ENCODE peak calls at places on chromosomes 7 and 10, in nine cellular contexts. One of them, this sample, is unnamed.
A peak's percentile ranks its signal among the peaks of the same experiment; 100 is the strongest.

GRCh38 chr7:147376152-147376551 is 1214.4 kb upstream of the C7orf33 start:
- DNase-seq in ovary: no peak
- DNase-seq in left ventricle myocardium inferior: no peak
- DNase-seq in cardiac muscle cell: no peak
- DNase-seq in Caco-2: no peak
- DNase-seq in iPS DF 6.9: no peak
- DNase-seq in astrocyte: no peak
- DNase-seq in PC-9: no peak
- DNase-seq in fibroblast of lung: no peak
- DNase-seq in this sample: no peak

GRCh38 chr10:11205026-11205772 is 187.5 kb downstream of the CELF2 start:
- DNase-seq in iPS DF 6.9: no peak
- DNase-seq in PC-9: no peak
- DNase-seq in ovary: no peak
- DNase-seq in left ventricle myocardium inferior: no peak
- DNase-seq in Caco-2: no peak
- DNase-seq in astrocyte: no peak
- DNase-seq in fibroblast of lung: peak; percentile 24
- DNase-seq in cardiac muscle cell: no peak
- DNase-seq in this sample: no peak

GRCh38 chr7:17010637-17011300 is 129.0 kb upstream of the AGR3 start:
- DNase-seq in ovary: no peak
- DNase-seq in cardiac muscle cell: no peak
- DNase-seq in left ventricle myocardium inferior: no peak
- DNase-seq in PC-9: no peak
- DNase-seq in Caco-2: no peak
- DNase-seq in iPS DF 6.9: no peak
- DNase-seq in fibroblast of lung: no peak
- DNase-seq in astrocyte: no peak
- DNase-seq in this sample: no peak

GRCh38 chr7:25402528-25402927 is 174.2 kb upstream of the NPVF start:
- DNase-seq in Caco-2: no peak
- DNase-seq in fibroblast of lung: no peak
- DNase-seq in iPS DF 6.9: no peak
- DNase-seq in PC-9: no peak
- DNase-seq in left ventricle myocardium inferior: no peak
- DNase-seq in astrocyte: no peak
- DNase-seq in ovary: no peak
- DNase-seq in cardiac muscle cell: no peak
- DNase-seq in this sample: no peak

GRCh38 chr7:50822716-50823115 is 40.0 kb upstream of the GRB10 start:
- DNase-seq in cardiac muscle cell: no peak
- DNase-seq in ovary: no peak
- DNase-seq in astrocyte: peak; percentile 83
- DNase-seq in iPS DF 6.9: no peak
- DNase-seq in Caco-2: no peak
- DNase-seq in fibroblast of lung: peak; percentile 87
- DNase-seq in left ventricle myocardium inferior: no peak
- DNase-seq in PC-9: no peak
- DNase-seq in this sample: peak; percentile 7

GRCh38 chr10:70475661-70476060 is 2.9 kb upstream of the PALD1 start:
- DNase-seq in PC-9: peak; percentile 82
- DNase-seq in iPS DF 6.9: no peak
- DNase-seq in Caco-2: no peak
- DNase-seq in astrocyte: peak; percentile 59
- DNase-seq in fibroblast of lung: peak; percentile 69
- DNase-seq in ovary: no peak
- DNase-seq in cardiac muscle cell: no peak
- DNase-seq in left ventricle myocardium inferior: no peak
- DNase-seq in this sample: no peak

GRCh38 chr7:50815138-50815537 is 32.4 kb upstream of the GRB10 start:
- DNase-seq in ovary: no peak
- DNase-seq in fibroblast of lung: no peak
- DNase-seq in Caco-2: no peak
- DNase-seq in PC-9: no peak
- DNase-seq in iPS DF 6.9: no peak
- DNase-seq in cardiac muscle cell: no peak
- DNase-seq in astrocyte: no peak
- DNase-seq in left ventricle myocardium inferior: no peak
- DNase-seq in this sample: no peak

GRCh38 chr10:97069576-97070362 is 116.0 kb downstream of the SLIT1 start:
- DNase-seq in astrocyte: no peak
- DNase-seq in ovary: no peak
- DNase-seq in left ventricle myocardium inferior: no peak
- DNase-seq in Caco-2: peak; percentile 38
- DNase-seq in fibroblast of lung: peak; percentile 6
- DNase-seq in iPS DF 6.9: no peak
- DNase-seq in cardiac muscle cell: peak; percentile 13
- DNase-seq in PC-9: peak; percentile 73
- DNase-seq in this sample: no peak

GRCh38 chr7:122018032-122018431 is 126.0 kb downstream of the AASS start:
- DNase-seq in PC-9: no peak
- DNase-seq in iPS DF 6.9: no peak
- DNase-seq in ovary: no peak
- DNase-seq in fibroblast of lung: no peak
- DNase-seq in left ventricle myocardium inferior: no peak
- DNase-seq in astrocyte: no peak
- DNase-seq in Caco-2: no peak
- DNase-seq in cardiac muscle cell: no peak
- DNase-seq in this sample: no peak

GRCh38 chr10:132920101-132920925 is 22.1 kb downstream of the CFAP46 start:
- DNase-seq in ovary: no peak
- DNase-seq in Caco-2: no peak
- DNase-seq in astrocyte: no peak
- DNase-seq in left ventricle myocardium inferior: no peak
- DNase-seq in PC-9: no peak
- DNase-seq in iPS DF 6.9: no peak
- DNase-seq in fibroblast of lung: no peak
- DNase-seq in cardiac muscle cell: no peak
- DNase-seq in this sample: no peak

GRCh38 chr10:114266521-114266920 is 27.5 kb downstream of the VWA2 start:
- DNase-seq in ovary: no peak
- DNase-seq in astrocyte: peak; percentile 88
- DNase-seq in Caco-2: no peak
- DNase-seq in iPS DF 6.9: no peak
- DNase-seq in PC-9: no peak
- DNase-seq in fibroblast of lung: peak; percentile 88
- DNase-seq in left ventricle myocardium inferior: no peak
- DNase-seq in cardiac muscle cell: peak; percentile 75
- DNase-seq in this sample: no peak

GRCh38 chr10:43202224-43202656 is 64.0 kb downstream of the CSGALNACT2 start:
- DNase-seq in iPS DF 6.9: no peak
- DNase-seq in left ventricle myocardium inferior: no peak
- DNase-seq in ovary: peak; percentile 38
- DNase-seq in Caco-2: no peak
- DNase-seq in fibroblast of lung: no peak
- DNase-seq in PC-9: no peak
- DNase-seq in cardiac muscle cell: peak; percentile 33
- DNase-seq in astrocyte: no peak
- DNase-seq in this sample: peak; percentile 44

GRCh38 chr10:85646312-85646711 is 720.3 kb downstream of the GRID1 start:
- DNase-seq in PC-9: peak; percentile 50
- DNase-seq in cardiac muscle cell: no peak
- DNase-seq in astrocyte: peak; percentile 44
- DNase-seq in Caco-2: no peak
- DNase-seq in left ventricle myocardium inferior: no peak
- DNase-seq in fibroblast of lung: peak; percentile 56
- DNase-seq in ovary: no peak
- DNase-seq in iPS DF 6.9: no peak
- DNase-seq in this sample: no peak

GRCh38 chr10:125979976-125980375 is 83.6 kb downstream of the FANK1 start:
- DNase-seq in iPS DF 6.9: no peak
- DNase-seq in astrocyte: no peak
- DNase-seq in PC-9: no peak
- DNase-seq in fibroblast of lung: no peak
- DNase-seq in left ventricle myocardium inferior: no peak
- DNase-seq in ovary: no peak
- DNase-seq in cardiac muscle cell: no peak
- DNase-seq in Caco-2: no peak
- DNase-seq in this sample: no peak

GRCh38 chr7:75884401-75884800 is 5.6 kb downstream of the RHBDD2 start:
- DNase-seq in astrocyte: no peak
- DNase-seq in fibroblast of lung: no peak
- DNase-seq in ovary: no peak
- DNase-seq in iPS DF 6.9: no peak
- DNase-seq in cardiac muscle cell: no peak
- DNase-seq in left ventricle myocardium inferior: no peak
- DNase-seq in PC-9: no peak
- DNase-seq in Caco-2: no peak
- DNase-seq in this sample: no peak

GRCh38 chr10:111523016-111523415 is 446.2 kb downstream of the ADRA2A start:
- DNase-seq in fibroblast of lung: no peak
- DNase-seq in ovary: no peak
- DNase-seq in cardiac muscle cell: no peak
- DNase-seq in iPS DF 6.9: no peak
- DNase-seq in PC-9: no peak
- DNase-seq in Caco-2: no peak
- DNase-seq in astrocyte: no peak
- DNase-seq in left ventricle myocardium inferior: no peak
- DNase-seq in this sample: no peak

GRCh38 chr7:27169658-27170493 is 4.2 kb downstream of the HOXA10 start:
- DNase-seq in fibroblast of lung: no peak
- DNase-seq in cardiac muscle cell: no peak
- DNase-seq in astrocyte: no peak
- DNase-seq in left ventricle myocardium inferior: peak; percentile 3
- DNase-seq in PC-9: peak; percentile 66
- DNase-seq in ovary: peak; percentile 36
- DNase-seq in iPS DF 6.9: no peak
- DNase-seq in Caco-2: peak; percentile 51
- DNase-seq in this sample: no peak

DNA sequence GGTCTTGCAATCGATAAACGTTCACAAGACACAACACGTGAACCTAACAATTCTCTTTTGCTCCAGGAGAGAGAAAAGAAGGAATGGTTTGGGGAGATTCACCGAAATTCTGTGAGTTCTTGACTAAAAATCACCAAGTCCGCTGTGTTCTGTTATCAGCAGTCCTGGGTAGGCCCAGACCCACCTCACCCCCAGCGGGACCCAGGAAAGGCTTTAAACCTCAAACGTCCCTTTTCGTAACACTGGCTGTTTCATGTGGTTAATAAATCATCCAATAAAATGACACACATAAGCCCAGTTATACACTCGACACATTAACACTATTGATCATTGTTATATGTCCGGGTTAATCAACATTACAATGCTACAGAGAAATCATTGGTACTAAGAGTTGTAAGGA is 25.2 kb downstream of the DIP2C start:
- DNase-seq in astrocyte: no peak
- DNase-seq in fibroblast of lung: no peak
- DNase-seq in PC-9: no peak
- DNase-seq in left ventricle myocardium inferior: no peak
- DNase-seq in cardiac muscle cell: no peak
- DNase-seq in ovary: peak; percentile 7
- DNase-seq in Caco-2: no peak
- DNase-seq in iPS DF 6.9: no peak
- DNase-seq in this sample: no peak
- H3K4me1 ChIP-seq in astrocyte: peaks cover 22% of the 10 kb centered on the region
- H3K4me1 ChIP-seq in fibroblast of lung: peaks cover 4% of the 10 kb centered on the region
- H3K4me1 ChIP-seq in PC-9: no peaks in the 10 kb centered on the region
- H3K4me1 ChIP-seq in left ventricle myocardium inferior: peaks cover 54% of the 10 kb centered on the region
- H3K4me1 ChIP-seq in cardiac muscle cell: peaks cover 21% of the 10 kb centered on the region
- H3K4me1 ChIP-seq in ovary: peaks cover 15% of the 10 kb centered on the region
- H3K4me1 ChIP-seq in Caco-2: peaks cover 5% of the 10 kb centered on the region
- H3K4me1 ChIP-seq in iPS DF 6.9: no peaks in the 10 kb centered on the region
- H3K4me1 ChIP-seq in this sample: peaks cover 39% of the 10 kb centered on the region

DNA sequence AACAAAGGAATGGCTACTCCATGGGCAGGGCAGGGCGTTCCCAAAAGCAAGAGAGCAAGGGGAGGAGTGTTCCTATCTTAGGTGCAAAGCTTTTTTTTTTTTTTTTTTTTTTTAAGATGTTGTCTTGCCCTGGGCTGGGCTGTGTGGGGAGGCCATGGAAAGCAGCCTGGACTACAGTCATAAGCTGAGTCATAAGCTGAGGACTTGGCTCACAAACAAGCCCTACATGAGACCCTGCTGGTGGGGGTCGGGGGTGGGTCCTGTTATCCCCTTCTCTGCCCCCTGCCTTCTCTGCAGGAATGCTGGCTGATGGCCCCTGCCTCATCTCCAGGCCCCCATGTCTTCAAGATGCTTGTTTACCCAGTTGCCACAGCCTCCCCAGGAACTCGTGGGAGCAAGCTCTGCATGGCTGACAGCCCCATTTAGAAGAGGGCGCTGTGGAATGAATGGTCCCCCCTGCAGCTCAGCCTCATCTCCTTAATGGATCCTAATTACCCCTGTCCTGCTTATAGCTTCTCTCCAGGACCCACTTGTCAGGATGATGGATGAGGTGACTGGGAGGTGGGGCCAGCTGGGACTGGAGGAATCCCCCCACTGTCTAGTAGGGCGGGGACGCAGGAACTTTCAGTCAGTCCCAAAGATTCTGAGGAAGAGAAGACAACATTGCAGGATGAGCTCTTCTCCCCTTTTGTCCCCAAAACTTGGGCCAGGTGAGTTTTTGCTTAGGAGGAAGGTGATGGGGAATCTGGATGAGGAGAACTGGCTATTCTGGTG is 340.8 kb upstream of the PODXL start:
- DNase-seq in cardiac muscle cell: peak; percentile 48
- DNase-seq in PC-9: no peak
- DNase-seq in Caco-2: no peak
- DNase-seq in fibroblast of lung: peak; percentile 96
- DNase-seq in iPS DF 6.9: no peak
- DNase-seq in left ventricle myocardium inferior: no peak
- DNase-seq in ovary: no peak
- DNase-seq in astrocyte: peak; percentile 93
- DNase-seq in this sample: peak; percentile 34
- H3K4me1 ChIP-seq in cardiac muscle cell: peaks cover 7% of the 10 kb centered on the region
- H3K4me1 ChIP-seq in PC-9: no peaks in the 10 kb centered on the region
- H3K4me1 ChIP-seq in Caco-2: no peaks in the 10 kb centered on the region
- H3K4me1 ChIP-seq in fibroblast of lung: no peaks in the 10 kb centered on the region
- H3K4me1 ChIP-seq in iPS DF 6.9: peaks cover 5% of the 10 kb centered on the region
- H3K4me1 ChIP-seq in left ventricle myocardium inferior: no peaks in the 10 kb centered on the region
- H3K4me1 ChIP-seq in ovary: no peaks in the 10 kb centered on the region
- H3K4me1 ChIP-seq in astrocyte: peaks cover 47% of the 10 kb centered on the region
- H3K4me1 ChIP-seq in this sample: peaks cover 24% of the 10 kb centered on the region

DNA sequence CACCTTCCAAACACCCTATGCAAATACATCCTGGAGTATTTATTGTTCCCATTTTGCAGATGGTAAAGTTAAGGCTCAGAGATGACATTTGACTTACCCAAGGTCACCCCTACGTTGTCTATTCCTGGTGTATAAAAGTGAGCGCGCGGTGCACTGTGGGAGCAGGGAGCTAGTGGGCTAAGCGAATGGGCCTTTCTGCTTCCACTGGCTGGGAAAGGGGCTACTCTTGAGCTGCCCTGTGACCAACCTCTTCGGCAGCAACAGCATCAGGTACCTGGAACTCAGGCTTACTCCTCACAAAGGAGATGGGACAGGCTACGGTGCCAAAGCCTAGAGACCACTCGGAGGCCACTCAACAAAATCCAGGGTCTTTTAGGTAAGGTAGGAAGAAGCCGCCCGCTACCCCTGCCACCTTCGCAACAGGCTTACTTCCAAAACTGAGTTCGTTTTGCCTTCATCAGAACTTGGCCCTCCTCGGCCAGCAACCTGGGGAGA is 2.4 kb downstream of the PTF1A start:
- DNase-seq in left ventricle myocardium inferior: no peak
- DNase-seq in Caco-2: no peak
- DNase-seq in iPS DF 6.9: no peak
- DNase-seq in astrocyte: no peak
- DNase-seq in fibroblast of lung: no peak
- DNase-seq in ovary: no peak
- DNase-seq in cardiac muscle cell: no peak
- DNase-seq in PC-9: no peak
- DNase-seq in this sample: no peak
- H3K4me1 ChIP-seq in left ventricle myocardium inferior: peaks cover 25% of the 10 kb centered on the region
- H3K4me1 ChIP-seq in Caco-2: no peaks in the 10 kb centered on the region
- H3K4me1 ChIP-seq in iPS DF 6.9: peaks cover 5% of the 10 kb centered on the region
- H3K4me1 ChIP-seq in astrocyte: peaks cover 2% of the 10 kb centered on the region
- H3K4me1 ChIP-seq in fibroblast of lung: no peaks in the 10 kb centered on the region
- H3K4me1 ChIP-seq in ovary: peaks cover 2% of the 10 kb centered on the region
- H3K4me1 ChIP-seq in cardiac muscle cell: no peaks in the 10 kb centered on the region
- H3K4me1 ChIP-seq in PC-9: no peaks in the 10 kb centered on the region
- H3K4me1 ChIP-seq in this sample: no peaks in the 10 kb centered on the region

GRCh38 chr7:133936074-133936473 is 191.1 kb upstream of the LRGUK start:
- DNase-seq in astrocyte: peak; percentile 68
- DNase-seq in left ventricle myocardium inferior: no peak
- DNase-seq in Caco-2: no peak
- DNase-seq in cardiac muscle cell: peak; percentile 54
- DNase-seq in ovary: no peak
- DNase-seq in iPS DF 6.9: no peak
- DNase-seq in PC-9: no peak
- DNase-seq in fibroblast of lung: peak; percentile 72
- DNase-seq in this sample: no peak
- H3K4me1 ChIP-seq in astrocyte: peaks cover 9% of the 10 kb centered on the region
- H3K4me1 ChIP-seq in left ventricle myocardium inferior: no peaks in the 10 kb centered on the region
- H3K4me1 ChIP-seq in Caco-2: no peaks in the 10 kb centered on the region
- H3K4me1 ChIP-seq in cardiac muscle cell: peaks cover 20% of the 10 kb centered on the region
- H3K4me1 ChIP-seq in ovary: no peaks in the 10 kb centered on the region
- H3K4me1 ChIP-seq in iPS DF 6.9: peaks cover 5% of the 10 kb centered on the region
- H3K4me1 ChIP-seq in PC-9: no peaks in the 10 kb centered on the region
- H3K4me1 ChIP-seq in fibroblast of lung: no peaks in the 10 kb centered on the region
- H3K4me1 ChIP-seq in this sample: no peaks in the 10 kb centered on the region